ENCODE peak calls at places on chromosomes 4 and X, in eight cellular contexts. T is GM23338, X is upper lobe of right lung, A is RWPE2, F is AG10803, W is A549, P is esophagus squamous epithelium, O is fibroblast of mammary gland. I is an unnamed sample.
A peak's percentile ranks its signal among the peaks of the same experiment; 100 is the strongest.

GRCh38 chr4:133597252-133597651 is 448.2 kb downstream of the PCDH10 start:
- DNase-seq in T (no peak), X (no peak), A (no peak), F (no peak), W (no peak), P (no peak), O (no peak), I (no peak)

GRCh38 chr4:181952478-181952877 is 290.7 kb upstream of the TENM3 start:
- DNase-seq in T (no peak), X (no peak), A (no peak), F (peak; percentile 89), W (peak; percentile 4), P (no peak), O (peak; percentile 94), I (no peak)

GRCh38 chr4:100162027-100162685 is 28.1 kb downstream of the DDIT4L start:
- DNase-seq in T (no peak), X (no peak), A (no peak), F (no peak), W (no peak), P (no peak), O (no peak), I (no peak)

GRCh38 chrX:132809581-132809980 is 148.8 kb downstream of the HS6ST2 start:
- DNase-seq in T (no peak), X (no peak), A (no peak), F (no peak), W (no peak), P (no peak), O (no peak), I (no peak)

GRCh38 chrX:133544105-133544504 is 128.8 kb upstream of the GPC4 start:
- DNase-seq in T (peak; percentile 17), X (no peak), A (no peak), F (peak; percentile 74), W (no peak), P (no peak), O (peak; percentile 84), I (no peak)

GRCh38 chr4:111064342-111064993 is 441.6 kb upstream of the PITX2 start:
- DNase-seq in T (peak; percentile 22), X (no peak), A (no peak), F (peak; percentile 92), W (peak; percentile 14), P (no peak), O (peak; percentile 75), I (no peak)

GRCh38 chr4:73964862-73965611 is 16.8 kb downstream of the PF4 start:
- DNase-seq in T (peak; percentile 84), X (peak; percentile 65), A (no peak), F (no peak), W (no peak), P (no peak), O (peak; percentile 28), I (peak; percentile 25)

GRCh38 chr4:66887061-66887460 is 658.2 kb downstream of the CENPC start:
- DNase-seq in T (no peak), X (no peak), A (no peak), F (no peak), W (no peak), P (no peak), O (no peak), I (no peak)

GRCh38 chr4:104591505-104591904 is 96.8 kb upstream of the CXXC4 start:
- DNase-seq in T (peak; percentile 88), X (no peak), A (no peak), F (no peak), W (no peak), P (no peak), O (no peak), I (no peak)

GRCh38 chr4:40530961-40531635 is 98.6 kb downstream of the RBM47 start:
- DNase-seq in T (no peak), X (no peak), A (no peak), F (no peak), W (no peak), P (no peak), O (no peak), I (no peak)

GRCh38 chrX:57904481-57904880 is 5.8 kb downstream of the ZXDA start:
- DNase-seq in T (no peak), X (no peak), A (no peak), F (no peak), W (no peak), P (no peak), O (no peak), I (no peak)

DNA sequence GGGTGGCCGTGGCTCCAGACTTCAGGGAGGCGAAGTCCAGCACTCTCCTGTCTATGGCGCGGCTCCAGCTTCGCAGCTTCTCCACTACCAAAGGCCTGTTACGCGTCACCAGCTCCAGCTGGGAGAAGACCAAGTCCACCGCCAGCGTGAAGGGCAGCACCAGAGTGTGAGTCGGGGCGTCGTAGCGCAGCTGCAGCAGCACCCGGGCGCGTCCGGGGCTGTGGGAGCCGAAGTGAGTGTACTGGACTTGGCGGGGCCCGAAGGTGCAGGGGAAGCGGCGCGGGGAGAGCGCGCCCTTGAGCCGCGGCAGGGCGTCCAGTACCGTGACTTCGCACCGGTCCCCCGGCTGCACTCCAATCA is 435 bp downstream of the FREM3 start:
- DNase-seq in T (peak; percentile 61), X (peak; percentile 64), A (no peak), F (peak; percentile 1), W (no peak), P (no peak), O (peak; percentile 17), I (no peak)
- H3K4me3 ChIP-seq in T (peak overlapping the region; percentile 77), X (peak overlapping the region; percentile 34), A (no peak overlapping the region), F (no peak overlapping the region), W (no peak overlapping the region), P (peak overlapping the region; percentile 29), O (no peak overlapping the region), I (no peak overlapping the region)

GRCh38 chrX:21975827-21976226 is 35.3 kb downstream of the SMS start:
- DNase-seq in T (peak; percentile 17), X (no peak), A (no peak), F (peak; percentile 74), W (no peak), P (no peak), O (peak; percentile 76), I (no peak)
- TF ChIP-seq CTCF in T (peak; percentile 17), X (peak; percentile 19), A (peak; percentile 18), F (peak; percentile 59), W (peak; percentile 39), P (peak; percentile 13), O (peak; percentile 23), I (peak; percentile 18)

DNA sequence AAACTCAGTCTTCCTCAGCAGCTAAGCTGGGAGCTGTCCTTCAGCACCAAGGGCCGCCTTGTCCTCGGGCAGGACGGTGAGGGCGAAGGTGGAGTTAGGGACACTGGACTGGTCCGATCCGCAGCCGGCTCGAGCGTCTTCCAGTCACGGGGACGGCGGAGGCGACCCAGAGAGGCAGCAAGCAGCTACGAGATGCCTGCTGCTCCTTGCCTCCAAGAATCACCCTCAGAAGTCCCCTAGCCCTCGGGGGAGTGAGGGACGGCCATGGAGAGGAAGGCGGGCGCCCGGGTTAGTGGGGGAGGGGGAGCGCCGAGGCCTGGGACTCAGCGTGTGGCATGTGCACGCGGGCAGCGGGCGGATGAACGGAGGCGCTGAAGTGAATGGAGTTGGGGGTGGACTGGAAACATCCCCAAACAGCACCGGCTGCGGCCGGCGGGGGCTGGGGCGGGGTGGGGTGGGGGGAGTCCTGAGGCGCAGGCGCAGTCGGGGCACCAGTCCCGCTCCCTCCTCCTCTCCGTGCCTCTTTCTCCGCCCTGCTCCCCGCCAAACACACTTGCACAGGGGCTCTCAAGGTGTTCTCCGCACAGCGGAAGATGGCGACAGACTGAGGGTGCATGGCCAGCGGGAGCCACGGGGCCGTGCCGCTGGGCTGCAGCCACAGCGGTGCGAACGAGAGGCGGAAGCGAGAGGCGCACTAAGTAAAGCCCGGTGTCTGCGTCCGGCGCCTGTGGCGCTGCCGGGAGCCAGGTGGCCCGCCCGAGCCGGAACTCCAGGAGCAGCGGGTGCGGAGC is at the start of gene NALF2:
- DNase-seq in T (peak; percentile 80), X (peak; percentile 75), A (peak; percentile 71), F (peak; percentile 11), W (peak; percentile 41), P (no peak), O (peak; percentile 36), I (peak; percentile 75)
- H3K4me3 ChIP-seq in T (peak within 1 kb of the TSS; percentile 68), X (peak within 1 kb of the TSS; percentile 43), A (peak within 1 kb of the TSS; percentile 41), F (no peak within 1 kb of the TSS), W (peak within 1 kb of the TSS; percentile 81), P (peak within 1 kb of the TSS; percentile 46), O (no peak within 1 kb of the TSS), I (peak within 1 kb of the TSS; percentile 43)

DNA sequence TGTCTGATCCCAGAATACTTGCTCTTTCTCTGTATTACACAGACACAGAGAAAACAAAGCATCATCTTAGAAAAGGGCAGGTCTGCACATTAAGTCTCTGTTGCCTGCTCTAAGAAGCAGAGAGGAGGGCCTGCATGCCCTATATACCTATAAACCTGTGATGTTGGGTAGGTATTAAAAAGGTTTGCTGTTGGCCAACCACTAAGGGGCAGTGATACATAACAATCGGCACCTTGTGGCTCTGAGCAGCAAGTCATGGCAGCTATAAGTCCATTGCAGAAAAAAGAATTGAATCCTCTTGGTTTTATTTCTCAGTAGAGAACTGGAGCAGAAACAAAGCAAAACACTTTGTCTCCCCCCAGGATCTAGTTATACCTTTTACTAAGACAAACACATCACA is 1364.4 kb downstream of the STIM2 start:
- DNase-seq in T (peak; percentile 75), X (no peak), A (no peak), F (peak; percentile 57), W (peak; percentile 3), P (no peak), O (peak; percentile 61), I (peak; percentile 51)
- TF ChIP-seq CTCF in T (peak; percentile 76), X (no peak), A (peak; percentile 78), F (peak; percentile 50), W (peak; percentile 31), P (no peak), O (peak; percentile 57), I (peak; percentile 51)

DNA sequence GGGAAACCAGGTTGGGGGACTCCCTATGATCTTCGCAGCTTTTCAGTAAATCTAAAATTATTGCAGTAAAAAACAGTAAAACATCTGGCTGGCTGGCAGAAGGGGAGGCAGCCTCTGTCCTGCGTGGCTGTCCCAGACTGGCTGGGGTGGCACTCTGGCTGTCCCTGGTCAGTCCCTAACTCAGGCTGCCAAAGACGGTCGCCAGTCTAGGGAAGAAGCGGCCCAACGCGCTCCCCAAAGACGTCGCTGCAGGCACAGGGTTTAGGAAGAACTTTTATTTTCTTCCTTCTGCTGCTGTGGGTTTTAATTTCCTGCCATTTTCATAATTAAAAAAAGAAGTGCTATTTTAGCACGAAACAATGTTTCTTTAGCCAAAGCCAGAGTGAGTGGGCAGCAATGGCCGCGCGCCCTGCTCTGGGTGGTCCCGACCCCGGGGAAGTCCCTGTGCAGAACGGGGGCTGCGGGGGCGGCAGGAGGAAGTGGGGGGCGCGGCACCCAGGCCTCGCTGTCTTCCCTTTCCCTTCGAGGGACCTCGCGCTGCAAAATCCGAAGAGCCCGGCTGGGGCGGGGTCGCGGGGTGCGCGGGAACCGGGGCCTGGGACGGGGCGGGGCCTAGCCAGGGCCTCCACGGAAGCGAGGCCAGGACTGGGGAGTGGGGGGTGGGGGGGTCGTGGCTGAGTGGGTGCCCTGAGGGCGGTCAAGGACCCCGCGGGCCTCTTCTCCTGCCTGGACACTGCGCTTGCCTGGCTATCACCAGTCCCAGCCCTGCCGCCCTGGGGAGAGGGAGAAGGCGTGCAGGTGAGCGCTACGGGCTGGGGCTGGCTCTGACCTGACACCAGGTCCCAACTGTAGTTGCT is 6.3 kb upstream of the LETM1 start:
- DNase-seq in T (peak; percentile 49), X (no peak), A (no peak), F (no peak), W (no peak), P (no peak), O (no peak), I (no peak)
- H3K4me3 ChIP-seq in T (peak overlapping the region; percentile 56), X (peak overlapping the region; percentile 29), A (no peak overlapping the region), F (peak overlapping the region; percentile 33), W (no peak overlapping the region), P (peak overlapping the region; percentile 28), O (peak overlapping the region; percentile 1), I (no peak overlapping the region)